ENCODE peak calls at places on chromosome 12, in four cellular contexts. J is fibroblast of villous mesenchyme, B is stomach, D is psoas muscle. F is an unnamed sample.

GRCh38 chr12:46409342-46409741 is 36.8 kb upstream of the SLC38A2 start:
- DNase-seq in J (no peak), B (no peak), D (no peak), F (no peak)

GRCh38 chr12:4030938-4031702 is 157.9 kb upstream of the PARP11 start:
- DNase-seq in J (peak), B (peak), D (peak), F (peak)

GRCh38 chr12:118185602-118186397 is 49.9 kb downstream of the PEBP1 start:
- DNase-seq in J (no peak), B (no peak), D (no peak), F (no peak)

GRCh38 chr12:11651377-11651776 is 1.9 kb downstream of the ETV6 start:
- DNase-seq in J (no peak), B (no peak), D (no peak), F (no peak)

GRCh38 chr12:92558806-92559205 is 144.0 kb upstream of the PLEKHG7 start:
- DNase-seq in J (no peak), B (no peak), D (no peak), F (no peak)

GRCh38 chr12:14845350-14845750 is 2.0 kb upstream of the ART4 start:
- DNase-seq in J (peak), B (peak), D (no peak), F (no peak)

GRCh38 chr12:29133141-29133540 is 15.9 kb upstream of the FAR2 start:
- DNase-seq in J (no peak), B (no peak), D (no peak), F (no peak)

GRCh38 chr12:47307680-47308399 is 228.1 kb upstream of the AMIGO2 start:
- DNase-seq in J (peak), B (peak), D (no peak), F (no peak)

GRCh38 chr12:57156701-57157403 is 9.4 kb upstream of the LRP1-AS start:
- DNase-seq in J (no peak), B (no peak), D (no peak), F (no peak)

GRCh38 chr12:59084758-59085383 is 164.6 kb upstream of the LRIG3 start:
- DNase-seq in J (peak), B (no peak), D (peak), F (no peak)

GRCh38 chr12:126547905-126548304 is 1482.7 kb downstream of the AACS start:
- DNase-seq in J (peak), B (no peak), D (no peak), F (no peak)

GRCh38 chr12:6767301-6767591 is 1.1 kb downstream of the PTMS start:
- DNase-seq in J (no peak), B (no peak), D (no peak), F (no peak)

GRCh38 chr12:118035194-118036041 is 18.9 kb downstream of the RFC5 start:
- DNase-seq in J (no peak), B (no peak), D (no peak), F (no peak)

GRCh38 chr12:123713398-123714301 is 1.5 kb downstream of the ATP6V0A2 start:
- DNase-seq in J (peak), B (peak), D (no peak), F (no peak)

GRCh38 chr12:89980236-89980635 is 271.6 kb upstream of the ATP2B1 start:
- DNase-seq in J (peak), B (no peak), D (no peak), F (no peak)

GRCh38 chr12:131372706-131373195 is 338.1 kb upstream of the SFSWAP start:
- DNase-seq in J (no peak), B (no peak), D (no peak), F (no peak)

GRCh38 chr12:1328385-1328784 is 266.0 kb downstream of the FBXL14 start:
- DNase-seq in J (no peak), B (no peak), D (peak), F (no peak)

GRCh38 chr12:110661337-110661972 is 27.5 kb downstream of the HVCN1 start:
- DNase-seq in J (no peak), B (peak), D (peak), F (no peak)

GRCh38 chr12:2177003-2177402 is 124.2 kb downstream of the CACNA1C start:
- DNase-seq in J (no peak), B (no peak), D (no peak), F (no peak)

GRCh38 chr12:120854804-120855203 is 49.4 kb downstream of the SPPL3 start:
- DNase-seq in J (no peak), B (no peak), D (no peak), F (no peak)
- TF ChIP-seq CTCF in J (no peak), B (no peak), D (no peak), F (no peak)

GRCh38 chr12:15856097-15856982 is 25.8 kb upstream of the STRAP start:
- DNase-seq in J (peak), B (peak), D (no peak), F (no peak)
- TF ChIP-seq CTCF in J (peak), B (peak), D (peak), F (peak)

GRCh38 chr12:108570743-108571603 is 8.6 kb downstream of the ISCU start:
- DNase-seq in J (peak), B (no peak), D (no peak), F (no peak)
- TF ChIP-seq CTCF in J (peak), B (no peak), D (no peak), F (no peak)

DNA sequence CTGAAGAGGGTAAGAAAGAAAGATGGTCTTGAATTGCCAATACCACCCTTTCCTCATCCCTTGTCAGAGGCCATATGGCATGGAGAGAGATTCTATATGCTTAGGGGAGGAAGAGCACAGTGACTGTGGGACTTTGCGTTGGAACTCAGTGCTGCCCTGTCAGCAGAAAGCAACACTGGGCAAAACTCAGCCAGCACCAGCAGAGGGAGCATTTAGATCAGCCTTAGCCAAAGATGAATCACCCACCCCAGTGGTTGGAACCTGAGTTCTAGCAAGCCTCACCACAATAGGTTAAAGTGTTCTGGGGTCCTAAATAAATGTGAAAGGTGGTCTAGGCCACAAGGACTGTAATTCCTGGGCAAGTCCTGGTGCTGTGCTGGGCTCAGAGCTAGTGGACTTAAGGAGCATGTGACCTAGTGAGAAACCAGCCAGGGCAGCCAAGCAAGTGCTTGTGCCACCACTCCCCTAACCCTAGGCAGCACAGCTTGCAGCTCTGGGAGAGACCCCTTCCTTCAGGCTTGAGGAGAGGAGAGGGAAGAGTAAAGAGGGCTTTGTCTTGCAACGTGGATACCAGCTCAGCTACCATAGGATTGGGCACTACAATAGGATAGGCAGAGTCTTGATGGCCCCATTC is 11.4 kb upstream of the BCAT1 start:
- DNase-seq in J (peak), B (no peak), D (no peak), F (no peak)
- TF ChIP-seq CTCF in J (peak), B (peak), D (no peak), F (peak)

F was measured in mesothelial cell of epicardium.